ENCODE peak calls at places on chromosomes 6 and 20, in seven cellular contexts. B, H, G, Z, Y, X and A are unnamed samples.

GRCh38 chr6:113599444-113599843 is 257.7 kb upstream of the MARCKS start:
- DNase-seq in B (no peak), H (no peak), Y (no peak), X (no peak), G (no peak), Z (peak; percentile 61), A (no peak)

GRCh38 chr6:111743318-111743717 is 129.9 kb downstream of the FYN start:
- DNase-seq in Z (no peak), Y (no peak), X (no peak), H (no peak), G (no peak), B (no peak), A (no peak)

GRCh38 chr20:63351811-63352591 is 9.1 kb downstream of the CHRNA4 start:
- DNase-seq in G (no peak), Y (no peak), B (no peak), Z (no peak), H (no peak), X (no peak), A (no peak)

GRCh38 chr6:107075951-107076381 is 39.3 kb downstream of the BEND3 start:
- DNase-seq in X (peak; percentile 9), G (no peak), Z (no peak), B (no peak), Y (no peak), H (no peak), A (no peak)

GRCh38 chr6:141110486-141110885 is 1022.2 kb upstream of the GJE1 start:
- DNase-seq in G (no peak), H (no peak), B (no peak), Z (no peak), Y (no peak), X (peak; percentile 61), A (no peak)

GRCh38 chr6:31829633-31830492 is 2.3 kb downstream of the HSPA1B start:
- DNase-seq in H (no peak), Z (no peak), X (peak; percentile 47), B (no peak), G (no peak), Y (no peak), A (no peak)

GRCh38 chr6:13395272-13396237 is 67.2 kb upstream of the TBC1D7 start:
- DNase-seq in H (peak; percentile 90), B (no peak), X (no peak), Y (peak; percentile 59), Z (peak; percentile 87), G (peak; percentile 59), A (no peak)

GRCh38 chr6:27582928-27583725 is 110.2 kb upstream of the ZNF184 start:
- DNase-seq in X (peak; percentile 66), G (no peak), Y (peak; percentile 65), H (peak; percentile 46), B (no peak), Z (peak; percentile 77), A (no peak)

GRCh38 chr6:162538643-162539064 is 188.9 kb downstream of the PRKN start:
- DNase-seq in Y (no peak), G (no peak), B (no peak), Z (no peak), X (no peak), H (no peak), A (no peak)

GRCh38 chr6:72588155-72588554 is 33.7 kb upstream of the KCNQ5 start:
- DNase-seq in X (no peak), Y (no peak), H (no peak), G (no peak), Z (no peak), B (no peak), A (no peak)

GRCh38 chr6:45801471-45802289 is 214.0 kb downstream of the CLIC5 start:
- DNase-seq in G (no peak), H (no peak), B (no peak), X (no peak), Z (no peak), Y (no peak), A (no peak)

GRCh38 chr6:26595669-26596269 is 984 bp upstream of the ABT1 start:
- DNase-seq in Z (peak; percentile 86), Y (peak; percentile 91), X (peak; percentile 69), G (peak; percentile 71), B (peak; percentile 77), H (peak; percentile 90), A (peak; percentile 68)

GRCh38 chr20:56626367-56627121 is 2.6 kb upstream of the TFAP2C start:
- DNase-seq in H (peak; percentile 7), Z (no peak), Y (no peak), X (no peak), B (no peak), G (no peak), A (peak; percentile 32)

GRCh38 chr20:46546936-46547335 is 3.5 kb downstream of the OCSTAMP start:
- DNase-seq in Z (no peak), B (no peak), Y (no peak), X (no peak), H (no peak), G (no peak), A (no peak)

GRCh38 chr6:16464045-16464444 is 225.7 kb downstream of the GMPR start:
- DNase-seq in Z (no peak), X (no peak), H (no peak), Y (no peak), G (no peak), B (no peak), A (no peak)

GRCh38 chr20:18180815-18181214 is 43.2 kb downstream of the KAT14 start:
- DNase-seq in H (no peak), Z (no peak), X (no peak), G (no peak), Y (no peak), B (no peak), A (no peak)

GRCh38 chr20:24969203-24970029 is 20.3 kb downstream of the CST7 start:
- DNase-seq in X (no peak), Y (no peak), H (no peak), Z (no peak), G (no peak), B (no peak), A (no peak)

GRCh38 chr6:126826315-126826714 is 292.2 kb upstream of the RSPO3 start:
- DNase-seq in B (no peak), G (no peak), X (no peak), H (no peak), Y (no peak), Z (no peak), A (no peak)

GRCh38 chr20:5657190-5657872 is 92.9 kb upstream of the SHLD1 start:
- DNase-seq in Y (peak; percentile 70), G (peak; percentile 91), X (peak; percentile 98), H (peak; percentile 61), B (no peak), Z (peak; percentile 95), A (peak; percentile 89)

GRCh38 chr6:149213829-149214228 is 103.7 kb upstream of the TAB2 start:
- DNase-seq in G (no peak), H (no peak), Y (no peak), Z (no peak), X (no peak), B (no peak), A (no peak)

GRCh38 chr20:20815711-20816455 is 103.4 kb upstream of the RALGAPA2 start:
- DNase-seq in G (no peak), H (no peak), Z (no peak), Y (no peak), B (no peak), X (no peak), A (no peak)

GRCh38 chr20:18416478-18416877 is 50.4 kb downstream of the DZANK1 start:
- DNase-seq in Z (no peak), B (no peak), G (no peak), Y (peak; percentile 32), H (no peak), X (no peak), A (no peak)

GRCh38 chr20:37297066-37297736 is 7.7 kb downstream of the MANBAL start:
- DNase-seq in B (no peak), G (peak; percentile 34), X (peak; percentile 57), Z (no peak), Y (no peak), H (no peak), A (no peak)
- H3K27ac ChIP-seq in B (no peak overlapping the region), G (peak overlapping the region; percentile 32), X (peak overlapping the region; percentile 90), Z (no peak overlapping the region), Y (no peak overlapping the region), H (no peak overlapping the region), A (peak overlapping the region; percentile 70)

GRCh38 chr6:33078442-33078841 is 2.7 kb downstream of the HLA-DPB1 start:
- DNase-seq in Z (no peak), G (no peak), B (no peak), Y (no peak), X (no peak), H (no peak), A (no peak)

GRCh38 chr6:33078919-33079521 is 3.2 kb downstream of the HLA-DPB1 start:
- DNase-seq in Y (no peak), H (no peak), G (no peak), Z (no peak), B (no peak), X (no peak), A (no peak)

GRCh38 chr6:33079575-33079974 is 3.8 kb downstream of the HLA-DPB1 start:
- DNase-seq in H (no peak), G (no peak), Z (no peak), Y (no peak), X (no peak), B (no peak), A (no peak)

GRCh38 chr6:33081098-33081824 is 5.5 kb downstream of the HLA-DPB1 start:
- DNase-seq in Z (no peak), B (no peak), X (no peak), H (no peak), G (no peak), Y (no peak), A (no peak)

DNA sequence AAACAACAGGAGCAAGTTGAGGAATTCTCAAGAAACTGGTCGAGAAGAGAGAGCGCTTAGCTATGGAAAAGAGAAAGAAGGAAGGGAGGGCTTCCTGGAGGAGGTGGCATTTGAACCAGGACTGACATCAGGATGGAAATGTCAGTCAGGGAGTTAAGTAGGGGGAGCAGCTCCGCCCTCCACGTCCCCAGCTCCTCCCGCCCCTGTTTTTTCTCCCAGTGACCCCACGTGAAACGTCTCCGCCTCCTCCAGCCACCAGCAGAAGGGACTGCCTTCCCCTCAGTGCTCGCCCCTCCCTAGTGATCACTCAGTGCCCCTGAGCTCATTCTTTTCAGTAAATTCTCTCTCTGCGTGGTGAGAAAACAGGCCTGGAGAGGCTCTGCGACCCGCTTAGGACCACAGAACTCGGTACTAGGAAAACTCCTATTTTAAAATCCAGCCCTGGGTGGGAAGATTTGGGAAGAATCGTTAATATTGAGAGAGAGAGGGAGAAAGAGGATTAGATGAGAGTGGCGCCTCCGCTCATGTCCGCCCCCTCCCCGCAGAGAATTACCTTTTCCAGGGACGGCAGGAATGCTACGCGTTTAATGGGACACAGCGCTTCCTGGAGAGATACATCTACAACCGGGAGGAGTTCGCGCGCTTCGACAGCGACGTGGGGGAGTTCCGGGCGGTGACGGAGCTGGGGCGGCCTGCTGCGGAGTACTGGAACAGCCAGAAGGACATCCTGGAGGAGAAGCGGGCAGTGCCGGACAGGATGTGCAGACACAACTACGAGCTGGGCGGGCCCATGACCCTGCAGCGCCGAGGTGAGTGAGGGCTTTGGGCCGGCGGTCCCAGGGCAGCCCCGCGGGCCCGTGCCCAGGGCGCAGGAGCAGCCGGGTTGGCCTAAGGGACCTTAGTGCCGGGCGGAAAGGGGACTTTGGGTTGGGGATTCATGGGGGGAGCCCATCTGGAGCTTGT is 4.6 kb downstream of the HLA-DPB1 start:
- DNase-seq in G (no peak), Y (no peak), B (no peak), Z (peak; percentile 77), X (peak; percentile 10), H (no peak), A (no peak)
- TF ChIP-seq CTCF in G (no peak), Y (no peak), B (no peak), Z (no peak), X (no peak), H (no peak), A (no peak)

GRCh38 chr6:122400121-122400450 is 634 bp downstream of the HSF2 start:
- DNase-seq in H (peak; percentile 5), X (no peak), Y (peak; percentile 4), B (no peak), Z (peak; percentile 3), G (no peak), A (peak; percentile 17)
- H3K27ac ChIP-seq in H (peak overlapping the region; percentile 84), X (peak overlapping the region; percentile 89), Y (peak overlapping the region; percentile 88), B (peak overlapping the region; percentile 84), Z (peak overlapping the region; percentile 72), G (no peak overlapping the region), A (peak overlapping the region; percentile 87)

GRCh38 chr6:33082702-33083101 is 6.9 kb downstream of the HLA-DPB1 start:
- DNase-seq in Z (no peak), H (no peak), B (no peak), X (no peak), Y (peak; percentile 55), G (no peak), A (no peak)
- TF ChIP-seq CTCF in Z (peak; percentile 70), H (peak; percentile 55), B (no peak), X (peak; percentile 24), Y (peak; percentile 59), G (peak; percentile 63), A (no peak)